ENCODE peak calls at places on chromosomes 2 and 18, in five cellular contexts. One of them, this sample, is unnamed.

GRCh38 chr2:176892818-176893217 is 319.8 kb upstream of the HNRNPA3 start:
- DNase-seq in GM12878: no peak
- DNase-seq in HepG2: no peak
- DNase-seq in SK-N-SH: no peak
- DNase-seq in K562: no peak
- DNase-seq in this sample: no peak

GRCh38 chr2:156434461-156435291 is 1.5 kb upstream of the GPD2 start:
- DNase-seq in GM12878: no peak
- DNase-seq in HepG2: no peak
- DNase-seq in SK-N-SH: no peak
- DNase-seq in K562: no peak
- DNase-seq in this sample: no peak

GRCh38 chr2:65350714-65351113 is 81.7 kb downstream of the SPRED2 start:
- DNase-seq in GM12878: no peak
- DNase-seq in HepG2: no peak
- DNase-seq in SK-N-SH: no peak
- DNase-seq in K562: peak
- DNase-seq in this sample: peak

GRCh38 chr2:239791727-239792648 is 233.2 kb downstream of the NDUFA10 start:
- DNase-seq in GM12878: no peak
- DNase-seq in HepG2: no peak
- DNase-seq in SK-N-SH: no peak
- DNase-seq in K562: no peak
- DNase-seq in this sample: no peak

GRCh38 chr18:2302628-2303516 is 268.4 kb downstream of the METTL4 start:
- DNase-seq in GM12878: no peak
- DNase-seq in HepG2: no peak
- DNase-seq in SK-N-SH: no peak
- DNase-seq in K562: peak
- DNase-seq in this sample: no peak

GRCh38 chr2:43764086-43764710 is 9.6 kb upstream of the DYNC2LI1 start:
- DNase-seq in GM12878: no peak
- DNase-seq in HepG2: no peak
- DNase-seq in SK-N-SH: no peak
- DNase-seq in K562: no peak
- DNase-seq in this sample: no peak

GRCh38 chr18:46497129-46497528 is 159.9 kb downstream of the LOXHD1 start:
- DNase-seq in GM12878: no peak
- DNase-seq in HepG2: peak
- DNase-seq in SK-N-SH: no peak
- DNase-seq in K562: peak
- DNase-seq in this sample: peak

GRCh38 chr2:74259191-74259590 is 60.8 kb downstream of the MTHFD2 start:
- DNase-seq in GM12878: no peak
- DNase-seq in HepG2: no peak
- DNase-seq in SK-N-SH: no peak
- DNase-seq in K562: no peak
- DNase-seq in this sample: no peak

GRCh38 chr2:64262068-64262467 is 117.8 kb upstream of the PELI1 start:
- DNase-seq in GM12878: no peak
- DNase-seq in HepG2: peak
- DNase-seq in SK-N-SH: no peak
- DNase-seq in K562: no peak
- DNase-seq in this sample: no peak

GRCh38 chr2:23828256-23828980 is 98.5 kb downstream of the ATAD2B start:
- DNase-seq in GM12878: no peak
- DNase-seq in HepG2: no peak
- DNase-seq in SK-N-SH: no peak
- DNase-seq in K562: no peak
- DNase-seq in this sample: no peak
- TF ChIP-seq FOXM1 in GM12878: no peak
- TF ChIP-seq FOXM1 in HepG2: no peak
- TF ChIP-seq FOXM1 in SK-N-SH: no peak
- TF ChIP-seq FOXM1 in K562: no peak
- TF ChIP-seq FOXM1 in this sample: no peak

GRCh38 chr18:68778280-68778875 is 19.5 kb upstream of the CCDC102B start:
- DNase-seq in GM12878: no peak
- DNase-seq in HepG2: no peak
- DNase-seq in SK-N-SH: no peak
- DNase-seq in K562: no peak
- DNase-seq in this sample: no peak
- TF ChIP-seq FOXM1 in GM12878: no peak
- TF ChIP-seq FOXM1 in HepG2: no peak
- TF ChIP-seq FOXM1 in SK-N-SH: no peak
- TF ChIP-seq FOXM1 in K562: no peak
- TF ChIP-seq FOXM1 in this sample: no peak

GRCh38 chr18:49893036-49893435 is 79.7 kb upstream of the ACAA2 start:
- DNase-seq in GM12878: no peak
- DNase-seq in HepG2: peak
- DNase-seq in SK-N-SH: no peak
- DNase-seq in K562: no peak
- DNase-seq in this sample: no peak
- TF ChIP-seq FOXM1 in GM12878: no peak
- TF ChIP-seq FOXM1 in HepG2: no peak
- TF ChIP-seq FOXM1 in SK-N-SH: no peak
- TF ChIP-seq FOXM1 in K562: no peak
- TF ChIP-seq FOXM1 in this sample: no peak

GRCh38 chr2:72109291-72109690 is 38.4 kb downstream of the CYP26B1 start:
- DNase-seq in GM12878: no peak
- DNase-seq in HepG2: no peak
- DNase-seq in SK-N-SH: no peak
- DNase-seq in K562: no peak
- DNase-seq in this sample: no peak
- TF ChIP-seq FOXM1 in GM12878: no peak
- TF ChIP-seq FOXM1 in HepG2: no peak
- TF ChIP-seq FOXM1 in SK-N-SH: no peak
- TF ChIP-seq FOXM1 in K562: no peak
- TF ChIP-seq FOXM1 in this sample: no peak